ENCODE peak calls at places on chromosome 19, in four cellular contexts. Y is aorta, C is SK-N-SH, N is dorsolateral prefrontal cortex. H is an unnamed sample.

GRCh38 chr19:3494051-3494450 is 6.4 kb downstream of the DOHH start:
- DNase-seq in Y (no peak), C (peak; percentile 87), N (peak; percentile 94), H (peak; percentile 76)

GRCh38 chr19:7506385-7507328 is 9.2 kb upstream of the ZNF358 start:
- DNase-seq in Y (peak; percentile 91), C (peak; percentile 81), N (no peak), H (peak; percentile 87)

GRCh38 chr19:11381535-11382369 is 2.4 kb downstream of the EPOR start:
- DNase-seq in Y (peak; percentile 91), C (peak; percentile 82), N (no peak), H (peak; percentile 73)

GRCh38 chr19:43675269-43675879 is 5.4 kb upstream of the PLAUR start:
- DNase-seq in Y (no peak), C (no peak), N (no peak), H (no peak)

GRCh38 chr19:32997716-32998355 is 25.8 kb downstream of the FAAP24 start:
- DNase-seq in Y (no peak), C (no peak), N (no peak), H (no peak)

GRCh38 chr19:12789098-12789903 is 2.0 kb upstream of the JUNB start:
- DNase-seq in Y (no peak), C (no peak), N (no peak), H (no peak)

GRCh38 chr19:51799998-51800848 is 5.3 kb downstream of the FPR3 start:
- DNase-seq in Y (no peak), C (no peak), N (no peak), H (no peak)

GRCh38 chr19:35673121-35673804 is 6.9 kb downstream of the UPK1A start:
- DNase-seq in Y (peak; percentile 81), C (peak; percentile 84), N (no peak), H (no peak)

GRCh38 chr19:12783849-12784393 is 7.4 kb upstream of the JUNB start:
- DNase-seq in Y (peak; percentile 87), C (no peak), N (no peak), H (no peak)

GRCh38 chr19:6608950-6609349 is 18.0 kb upstream of the CD70 start:
- DNase-seq in Y (no peak), C (no peak), N (no peak), H (no peak)

GRCh38 chr19:49442354-49442753 is 1.0 kb upstream of the SLC17A7 start:
- DNase-seq in Y (no peak), C (no peak), N (no peak), H (no peak)

GRCh38 chr19:31461814-31462539 is 112.7 kb upstream of the TSHZ3 start:
- DNase-seq in Y (no peak), C (no peak), N (no peak), H (no peak)

GRCh38 chr19:40921005-40921897 is 39.2 kb upstream of the CYP2A7 start:
- DNase-seq in Y (no peak), C (no peak), N (no peak), H (no peak)

GRCh38 chr19:11142528-11143171 is 12.9 kb downstream of the SPC24 start:
- DNase-seq in Y (peak; percentile 98), C (peak; percentile 89), N (peak; percentile 38), H (no peak)

GRCh38 chr19:41223431-41224234 is 4.6 kb downstream of the AXL start:
- DNase-seq in Y (peak; percentile 91), C (no peak), N (no peak), H (peak; percentile 31)

GRCh38 chr19:18044825-18045304 is 36.9 kb downstream of the ARRDC2 start:
- DNase-seq in Y (peak; percentile 86), C (no peak), N (no peak), H (peak; percentile 88)

GRCh38 chr19:10363789-10364281 is 16.5 kb downstream of the TYK2 start:
- DNase-seq in Y (no peak), C (no peak), N (no peak), H (no peak)

H was measured in D341Med.